ENCODE peak calls at places on chromosomes 1 and 21, in nine cellular contexts. T, L, F, D, J, X, E, P and O are unnamed samples.

GRCh38 chr1:119617751-119618691 is 30.0 kb downstream of the ZNF697 start:
- DNase-seq in E (peak; percentile 25), D (no peak), P (no peak), F (no peak), L (no peak), J (no peak), X (no peak), T (no peak), O (no peak)

GRCh38 chr1:16326833-16327404 is 25.4 kb downstream of the FBXO42 start:
- DNase-seq in F (no peak), D (no peak), J (no peak), L (no peak), X (no peak), E (no peak), T (no peak), P (no peak), O (no peak)

GRCh38 chr1:156608981-156609380 is 7.7 kb upstream of the GPATCH4 start:
- DNase-seq in X (peak; percentile 45), J (peak; percentile 55), P (peak; percentile 28), L (peak; percentile 23), T (no peak), F (peak; percentile 64), E (no peak), D (peak; percentile 48), O (no peak)

GRCh38 chr1:119631433-119632102 is 16.5 kb downstream of the ZNF697 start:
- DNase-seq in L (no peak), P (no peak), F (no peak), E (peak; percentile 97), T (no peak), D (peak; percentile 38), X (no peak), J (peak; percentile 87), O (peak; percentile 54)

GRCh38 chr1:211715976-211716375 is 40.6 kb upstream of the NEK2 start:
- DNase-seq in F (no peak), L (no peak), E (no peak), X (no peak), T (no peak), D (no peak), P (no peak), J (no peak), O (no peak)

GRCh38 chr21:33128538-33128937 is 58.6 kb downstream of the OLIG1 start:
- DNase-seq in L (no peak), F (no peak), J (no peak), P (no peak), X (no peak), T (no peak), D (no peak), E (no peak), O (no peak)

GRCh38 chr1:13674386-13674785 is 25.6 kb upstream of the PRDM2 start:
- DNase-seq in L (no peak), D (no peak), X (no peak), J (no peak), E (no peak), F (no peak), P (no peak), T (no peak), O (no peak)

GRCh38 chr21:40936771-40937261 is 89.9 kb upstream of the DSCAM start:
- DNase-seq in T (no peak), D (no peak), L (no peak), E (no peak), F (no peak), J (no peak), X (no peak), P (no peak), O (no peak)

GRCh38 chr1:43509740-43510375 is 20.8 kb upstream of the PTPRF start:
- DNase-seq in F (no peak), P (no peak), D (no peak), L (no peak), T (no peak), J (no peak), X (no peak), E (no peak), O (no peak)

GRCh38 chr1:181089777-181090505 is 1.4 kb downstream of the IER5 start:
- DNase-seq in P (peak; percentile 33), L (peak; percentile 46), T (no peak), E (peak; percentile 86), X (peak; percentile 81), F (peak; percentile 72), D (peak; percentile 63), J (peak; percentile 69), O (peak; percentile 51)

GRCh38 chr1:175538442-175538841 is 205.0 kb downstream of the TNR start:
- DNase-seq in X (no peak), J (no peak), F (no peak), E (no peak), D (no peak), P (no peak), L (no peak), T (no peak), O (no peak)

GRCh38 chr1:95701450-95702173 is 467.6 kb downstream of the RWDD3 start:
- DNase-seq in D (no peak), T (no peak), F (no peak), X (no peak), J (no peak), E (no peak), L (no peak), P (no peak), O (no peak)

GRCh38 chr1:41805771-41806471 is 112.8 kb downstream of the HIVEP3 start:
- DNase-seq in L (no peak), J (no peak), E (no peak), D (no peak), P (no peak), X (peak; percentile 81), T (no peak), F (peak; percentile 63), O (no peak)

GRCh38 chr1:154803203-154803920 is 66.7 kb downstream of the KCNN3 start:
- DNase-seq in E (no peak), L (no peak), D (no peak), F (no peak), P (no peak), J (no peak), X (no peak), T (no peak), O (no peak)

GRCh38 chr21:29340228-29340627 is 41.5 kb downstream of the BACH1 start:
- DNase-seq in D (no peak), T (no peak), X (no peak), P (no peak), F (no peak), E (no peak), L (no peak), J (no peak), O (no peak)

GRCh38 chr1:209883341-209883971 is 54.6 kb upstream of the SYT14 start:
- DNase-seq in T (peak; percentile 44), P (no peak), D (no peak), L (no peak), E (peak; percentile 78), J (no peak), X (no peak), F (no peak), O (no peak)

GRCh38 chr21:33230518-33231324 is 983 bp downstream of the IFNAR2 start:
- DNase-seq in P (peak; percentile 43), L (no peak), T (no peak), J (peak; percentile 89), E (peak; percentile 65), F (peak; percentile 49), X (no peak), D (peak; percentile 65), O (peak; percentile 46)

GRCh38 chr1:223707270-223708000 is 4.9 kb upstream of the CAPN2 start:
- DNase-seq in X (no peak), L (no peak), D (no peak), E (peak; percentile 96), F (no peak), T (peak; percentile 96), J (no peak), P (no peak), O (no peak)

GRCh38 chr1:208834346-208835081 is 590.3 kb upstream of the PLXNA2 start:
- DNase-seq in D (peak; percentile 37), L (no peak), X (no peak), F (no peak), J (no peak), E (peak; percentile 30), T (no peak), P (no peak), O (no peak)

GRCh38 chr1:232143315-232143886 is 486.5 kb downstream of the SIPA1L2 start:
- DNase-seq in F (no peak), T (no peak), J (no peak), E (no peak), P (no peak), L (no peak), D (no peak), X (no peak), O (no peak)

GRCh38 chr1:231933711-231934626 is 307.4 kb downstream of the DISC1 start:
- DNase-seq in L (no peak), E (peak; percentile 62), X (no peak), F (no peak), J (no peak), P (no peak), D (no peak), T (no peak), O (no peak)

GRCh38 chr1:29266912-29267311 is 30.6 kb downstream of the PTPRU start:
- DNase-seq in D (no peak), X (no peak), P (no peak), J (no peak), L (no peak), F (no peak), E (no peak), T (no peak), O (no peak)

GRCh38 chr21:26844258-26845065 is 747 bp downstream of the ADAMTS1 start:
- DNase-seq in L (no peak), X (no peak), F (no peak), J (peak; percentile 72), T (no peak), E (peak; percentile 53), D (peak; percentile 67), P (peak; percentile 51), O (no peak)

GRCh38 chr1:29585656-29586055 is 349.3 kb downstream of the PTPRU start:
- DNase-seq in L (no peak), T (no peak), F (no peak), E (no peak), D (no peak), J (no peak), P (no peak), X (no peak), O (no peak)

GRCh38 chr1:51555866-51556619 is 37.0 kb upstream of the EPS15 start:
- DNase-seq in J (no peak), E (no peak), L (no peak), X (no peak), P (no peak), T (no peak), D (no peak), F (no peak), O (no peak)

GRCh38 chr1:43466403-43466802 is 12.7 kb upstream of the HYI start:
- DNase-seq in X (no peak), L (no peak), E (peak; percentile 42), F (no peak), J (no peak), P (no peak), D (no peak), T (no peak), O (no peak)

GRCh38 chr1:175841613-175842234 is 98.3 kb upstream of the TNR start:
- DNase-seq in L (no peak), J (no peak), T (no peak), E (no peak), P (no peak), F (no peak), D (peak; percentile 33), X (no peak), O (no peak)

GRCh38 chr1:91768120-91768519 is 117.8 kb downstream of the TGFBR3 start:
- DNase-seq in T (no peak), F (no peak), L (no peak), E (no peak), P (no peak), X (no peak), J (no peak), D (no peak), O (no peak)

GRCh38 chr1:7558041-7558461 is 213.0 kb upstream of the VAMP3 start:
- DNase-seq in J (peak; percentile 54), D (peak; percentile 29), X (no peak), P (no peak), L (no peak), F (no peak), T (no peak), E (no peak), O (no peak)

GRCh38 chr21:46517361-46517760 is 58.7 kb downstream of the DIP2A start:
- DNase-seq in P (no peak), D (no peak), E (no peak), T (no peak), F (no peak), X (no peak), J (no peak), L (no peak), O (no peak)

GRCh38 chr1:10107985-10108663 is 75.4 kb downstream of the UBE4B start:
- DNase-seq in P (no peak), F (no peak), J (no peak), D (no peak), T (peak; percentile 32), E (peak; percentile 69), L (no peak), X (no peak), O (no peak)